ENCODE peak calls at places on chromosomes 6 and 20, in eight cellular contexts. B is dorsolateral prefrontal cortex, D is right lobe of liver, Y is heart left ventricle, L is breast epithelium, U is HL-60, S is endodermal cell, I is IMR-90. K is an unnamed sample.

GRCh38 chr20:63732118-63733095 is 4.1 kb upstream of the LIME1 start:
- DNase-seq in B (no peak), D (peak; percentile 25), Y (no peak), L (no peak), U (no peak), S (no peak), I (no peak), K (no peak)

GRCh38 chr6:150445486-150445885 is 76.7 kb downstream of the IYD start:
- DNase-seq in B (no peak), D (no peak), Y (no peak), L (no peak), U (no peak), S (no peak), I (no peak), K (no peak)

GRCh38 chr6:30826961-30827342 is 57.4 kb upstream of the DDR1 start:
- DNase-seq in B (no peak), D (no peak), Y (no peak), L (no peak), U (no peak), S (peak; percentile 65), I (no peak), K (no peak)

GRCh38 chr6:149323925-149324324 is 6.4 kb downstream of the TAB2 start:
- DNase-seq in B (no peak), D (no peak), Y (no peak), L (no peak), U (no peak), S (no peak), I (no peak), K (no peak)

GRCh38 chr20:24989162-24989561 is 3.4 kb downstream of the APMAP start:
- DNase-seq in B (no peak), D (peak; percentile 90), Y (peak; percentile 5), L (no peak), U (peak; percentile 84), S (peak; percentile 17), I (no peak), K (peak; percentile 46)

GRCh38 chr20:50341880-50342637 is 151.4 kb downstream of the CEBPB start:
- DNase-seq in B (no peak), D (peak; percentile 42), Y (no peak), L (no peak), U (no peak), S (no peak), I (no peak), K (no peak)

GRCh38 chr20:45300961-45301360 is 5.7 kb upstream of the RBPJL start:
- DNase-seq in B (no peak), D (no peak), Y (no peak), L (no peak), U (peak; percentile 44), S (peak; percentile 96), I (peak; percentile 19), K (no peak)

GRCh38 chr6:27814665-27815424 is 97.4 kb downstream of the OR2B2 start:
- DNase-seq in B (peak; percentile 50), D (no peak), Y (peak; percentile 69), L (no peak), U (no peak), S (peak; percentile 86), I (peak; percentile 98), K (peak; percentile 92)

GRCh38 chr6:163956571-163957407 is 542.3 kb downstream of the QKI start:
- DNase-seq in B (peak; percentile 83), D (peak; percentile 88), Y (peak; percentile 86), L (peak; percentile 72), U (peak; percentile 79), S (peak; percentile 91), I (peak; percentile 78), K (peak; percentile 43)

GRCh38 chr6:150528648-150529285 is 70.9 kb upstream of the PLEKHG1 start:
- DNase-seq in B (no peak), D (peak; percentile 54), Y (peak; percentile 69), L (no peak), U (no peak), S (peak; percentile 90), I (peak; percentile 1), K (no peak)

GRCh38 chr6:143685653-143686052 is 7.9 kb downstream of the PHACTR2 start:
- DNase-seq in B (no peak), D (no peak), Y (no peak), L (no peak), U (no peak), S (no peak), I (no peak), K (no peak)

GRCh38 chr6:151475653-151476523 is 17.9 kb upstream of the CCDC170 start:
- DNase-seq in B (no peak), D (no peak), Y (peak; percentile 30), L (no peak), U (peak; percentile 39), S (peak; percentile 72), I (peak; percentile 59), K (no peak)

GRCh38 chr6:6825986-6826901 is 237.7 kb downstream of the LY86 start:
- DNase-seq in B (no peak), D (no peak), Y (peak; percentile 63), L (no peak), U (peak; percentile 78), S (no peak), I (no peak), K (no peak)

GRCh38 chr20:43996240-43996930 is 81.7 kb downstream of the TOX2 start:
- DNase-seq in B (no peak), D (no peak), Y (no peak), L (no peak), U (no peak), S (no peak), I (no peak), K (no peak)

GRCh38 chr6:136309171-136309570 is 19.5 kb upstream of the BCLAF1 start:
- DNase-seq in B (no peak), D (no peak), Y (no peak), L (no peak), U (no peak), S (no peak), I (no peak), K (no peak)

GRCh38 chr6:55293116-55293515 is 34.2 kb upstream of the GFRAL start:
- DNase-seq in B (no peak), D (no peak), Y (no peak), L (no peak), U (no peak), S (no peak), I (peak; percentile 31), K (no peak)

GRCh38 chr6:26554669-26555504 is 16.7 kb downstream of the HMGN4 start:
- DNase-seq in B (no peak), D (no peak), Y (no peak), L (no peak), U (peak; percentile 49), S (peak; percentile 85), I (peak; percentile 68), K (no peak)

DNA sequence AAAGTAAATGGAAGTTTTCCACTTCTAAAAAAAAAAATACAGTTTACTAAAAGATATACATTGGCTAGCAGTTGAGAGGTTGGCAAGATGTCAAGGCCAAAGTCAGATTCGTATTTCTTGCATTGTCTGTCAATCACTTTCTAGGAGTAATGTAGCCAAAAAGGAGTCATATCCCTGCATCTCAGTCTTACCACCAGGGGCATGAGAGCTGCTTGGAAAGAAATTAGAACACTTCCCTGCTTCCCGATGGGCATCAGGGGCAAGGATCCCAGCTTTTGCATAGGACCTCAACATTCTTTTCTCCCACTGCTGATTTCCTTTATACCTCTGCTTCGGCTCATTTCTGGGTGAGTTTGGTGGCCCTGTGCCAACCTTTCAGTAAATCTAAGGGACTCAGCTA is 581.0 kb upstream of the MAP3K7 start:
- DNase-seq in B (no peak), D (no peak), Y (no peak), L (no peak), U (no peak), S (peak; percentile 57), I (no peak), K (no peak)
- TF ChIP-seq CTCF in B (no peak), D (no peak), Y (peak; percentile 14), L (no peak), U (no peak), S (peak; percentile 76), I (no peak), K (no peak)

DNA sequence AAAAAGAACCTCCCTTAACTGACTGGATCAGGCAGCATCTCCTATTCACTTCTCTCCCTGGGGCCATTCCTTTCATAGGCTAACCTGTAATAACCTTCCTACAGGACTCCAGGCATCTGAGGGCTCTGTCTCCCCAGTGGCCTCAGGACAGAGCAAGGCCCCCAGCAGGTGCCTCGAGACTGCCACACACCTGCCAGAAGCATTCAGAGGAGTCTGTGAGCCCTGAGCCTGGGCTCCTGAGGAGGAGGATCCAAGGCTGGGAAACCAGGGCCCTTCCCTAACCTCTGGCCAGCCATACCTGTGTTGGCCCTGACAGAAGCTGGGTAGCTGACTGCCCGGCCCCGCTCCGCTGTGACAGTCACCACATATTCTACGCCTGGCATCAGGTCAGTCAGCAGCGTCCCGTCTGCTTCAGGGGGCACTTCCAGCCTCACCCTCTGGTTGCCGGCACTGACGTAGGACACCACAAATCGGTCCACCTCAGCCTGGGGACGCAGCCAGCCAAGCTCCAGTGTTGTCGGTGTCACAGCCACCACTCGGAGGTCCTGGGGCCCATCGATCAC is 20.6 kb downstream of the TNXB start:
- DNase-seq in B (no peak), D (peak; percentile 36), Y (peak; percentile 30), L (no peak), U (no peak), S (no peak), I (no peak), K (no peak)
- H3K27ac ChIP-seq in B (no peak overlapping the region), D (no peak overlapping the region), Y (peak overlapping the region; percentile 82), L (peak overlapping the region; percentile 94), U (no peak overlapping the region), S (no peak overlapping the region), I (no peak overlapping the region), K (peak overlapping the region; percentile 82)

DNA sequence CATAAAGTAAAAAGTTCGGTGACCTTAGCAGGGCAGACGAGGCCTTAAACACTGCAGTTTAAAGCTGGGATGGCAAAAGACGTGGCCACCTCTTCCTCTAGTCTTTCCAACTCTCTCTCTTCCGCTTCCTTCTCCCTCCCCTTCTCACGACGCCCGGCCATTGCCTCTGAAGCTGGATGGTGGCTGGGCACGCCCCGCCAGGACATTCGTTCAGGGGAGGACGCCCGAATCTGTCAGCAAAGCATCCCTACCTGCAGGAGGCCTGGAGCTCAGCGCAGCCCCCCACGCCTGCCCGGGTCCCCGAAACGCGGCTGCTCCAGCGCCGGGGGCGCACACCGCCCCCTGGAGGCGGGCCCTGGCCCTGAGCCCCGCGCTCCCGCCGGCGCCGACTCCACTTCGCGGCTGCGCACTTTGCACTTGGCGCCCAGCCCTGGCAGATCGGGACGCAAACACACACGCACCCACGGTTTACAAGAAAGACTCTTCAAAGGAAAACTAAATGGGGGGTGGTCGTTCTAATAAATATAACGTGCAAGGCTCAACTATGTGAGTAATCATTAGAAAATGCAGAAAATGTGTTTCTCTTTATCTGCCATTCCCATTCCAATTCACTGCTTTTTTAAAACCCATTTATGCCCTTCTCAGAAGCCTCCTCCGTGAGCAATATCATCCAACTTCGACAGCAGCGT is 54.7 kb upstream of the FOXC1 start:
- DNase-seq in B (peak; percentile 47), D (peak; percentile 84), Y (peak; percentile 77), L (peak; percentile 78), U (peak; percentile 31), S (peak; percentile 81), I (peak; percentile 32), K (no peak)
- H3K4me3 ChIP-seq in B (peak overlapping the region; percentile 71), D (peak overlapping the region; percentile 48), Y (peak overlapping the region; percentile 60), L (peak overlapping the region; percentile 62), U (no peak overlapping the region), S (no peak overlapping the region), I (peak overlapping the region; percentile 86), K (peak overlapping the region; percentile 76)

DNA sequence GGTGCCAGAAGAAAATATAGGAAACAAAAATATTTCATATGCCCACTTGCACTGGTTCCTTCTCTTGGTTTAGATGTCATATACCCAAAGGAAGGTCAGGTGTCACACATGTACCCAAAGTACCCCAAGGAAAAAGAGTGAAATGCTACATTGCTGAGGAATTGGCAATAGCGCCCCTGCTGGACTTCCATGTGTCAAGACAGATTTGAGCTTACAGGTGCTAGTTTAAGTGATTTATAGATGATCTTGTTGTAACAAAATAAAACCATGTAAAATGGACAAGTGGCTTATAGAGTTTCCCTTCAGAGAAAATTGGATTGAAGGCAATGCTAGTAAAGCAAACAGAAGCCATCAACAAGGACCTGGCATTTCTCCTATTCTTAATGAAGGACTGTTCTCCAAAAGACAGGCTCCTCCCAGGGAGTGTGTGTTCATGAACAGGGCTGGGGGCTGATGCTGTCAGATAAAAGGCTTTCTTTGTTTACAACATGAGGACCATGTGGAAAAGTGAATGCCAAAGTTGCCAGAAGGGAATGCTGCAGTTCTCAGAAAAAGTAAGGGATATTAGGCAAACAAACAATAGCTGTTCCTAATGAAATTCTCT is 64.3 kb upstream of the PAK5 start:
- DNase-seq in B (no peak), D (no peak), Y (no peak), L (no peak), U (no peak), S (peak; percentile 76), I (no peak), K (no peak)
- TF ChIP-seq CTCF in B (peak; percentile 31), D (peak; percentile 37), Y (peak; percentile 20), L (no peak), U (peak; percentile 46), S (peak; percentile 89), I (peak; percentile 27), K (no peak)